ENCODE peak calls at places on chromosomes 11 and 22, in ten cellular contexts. U, J, D, L, M, B, P, F, H and O are unnamed samples.

GRCh38 chr11:111019931-111020381 is 225.6 kb upstream of the POU2AF2 start:
- DNase-seq in M (no peak), H (no peak), F (peak), B (no peak), J (no peak), P (peak), U (no peak), L (no peak), D (no peak), O (no peak)

GRCh38 chr11:77501748-77502147 is 27.9 kb upstream of the PAK1 start:
- DNase-seq in F (no peak), H (no peak), J (no peak), D (no peak), M (no peak), L (no peak), P (no peak), U (no peak), B (no peak), O (no peak)

GRCh38 chr11:70783356-70783755 is 385.0 kb downstream of the CTTN start:
- DNase-seq in J (no peak), U (no peak), H (no peak), P (no peak), D (no peak), B (no peak), L (no peak), M (no peak), F (no peak), O (no peak)

GRCh38 chr11:78037056-78037455 is 14.0 kb upstream of the KCTD14 start:
- DNase-seq in M (no peak), J (no peak), P (peak), H (no peak), L (no peak), F (peak), B (peak), U (no peak), D (no peak), O (no peak)

GRCh38 chr22:35743466-35743865 is 25.8 kb downstream of the APOL5 start:
- DNase-seq in H (no peak), M (no peak), F (no peak), B (no peak), L (no peak), J (no peak), D (no peak), U (no peak), P (no peak), O (no peak)

GRCh38 chr22:24289138-24289537 is 18.5 kb downstream of the SPECC1L start:
- DNase-seq in H (no peak), M (no peak), F (no peak), L (no peak), B (no peak), U (no peak), D (no peak), J (no peak), P (peak), O (no peak)

GRCh38 chr11:19276859-19277808 is 36.4 kb upstream of the E2F8 start:
- DNase-seq in M (no peak), U (no peak), J (no peak), H (no peak), P (peak), D (no peak), B (peak), L (no peak), F (peak), O (no peak)

GRCh38 chr22:47933891-47934290 is 1171.4 kb downstream of the TBC1D22A start:
- DNase-seq in J (no peak), H (no peak), D (no peak), B (no peak), M (no peak), U (no peak), L (no peak), F (no peak), P (no peak), O (no peak)

GRCh38 chr11:68122936-68123539 is 1.9 kb upstream of the CHKA start:
- DNase-seq in D (no peak), J (no peak), B (peak), L (peak), M (no peak), U (no peak), F (peak), H (no peak), P (peak), O (no peak)

GRCh38 chr22:29815580-29815979 is 22.5 kb downstream of the ASCC2 start:
- DNase-seq in F (no peak), B (no peak), U (no peak), D (no peak), P (no peak), M (no peak), J (no peak), L (no peak), H (no peak), O (no peak)

GRCh38 chr22:17284917-17285316 is 65.7 kb upstream of the ADA2 start:
- DNase-seq in B (no peak), L (no peak), D (no peak), F (peak), P (no peak), M (no peak), U (no peak), H (no peak), J (no peak), O (no peak)

GRCh38 chr11:63920126-63920869 is 3.3 kb upstream of the RCOR2 start:
- DNase-seq in P (peak), L (peak), J (no peak), U (no peak), F (no peak), B (no peak), M (no peak), D (no peak), H (peak), O (peak)

GRCh38 chr11:45166604-45166897 is 20.1 kb downstream of the PRDM11 start:
- DNase-seq in M (no peak), D (no peak), P (no peak), F (no peak), B (no peak), U (no peak), H (no peak), J (no peak), L (no peak), O (no peak)

GRCh38 chr11:84817998-84818397 is 809.1 kb downstream of the DLG2 start:
- DNase-seq in H (no peak), J (no peak), M (no peak), D (no peak), B (no peak), F (no peak), L (no peak), U (no peak), P (peak), O (no peak)

GRCh38 chr11:67029146-67029545 is 6.2 kb downstream of the SYT12 start:
- DNase-seq in U (no peak), P (peak), F (no peak), H (no peak), L (no peak), J (no peak), D (no peak), M (no peak), B (no peak), O (no peak)

GRCh38 chr11:34600339-34601084 is 20.4 kb upstream of the EHF start:
- DNase-seq in L (no peak), U (no peak), J (no peak), F (peak), H (no peak), P (peak), M (no peak), D (no peak), B (peak), O (no peak)

GRCh38 chr22:40951795-40952602 is 821 bp downstream of the RBX1 start:
- DNase-seq in M (no peak), U (no peak), L (no peak), F (no peak), J (no peak), B (no peak), P (peak), D (no peak), H (no peak), O (no peak)

GRCh38 chr11:117097567-117098268 is 510 bp downstream of the SIK3 start:
- DNase-seq in F (peak), D (no peak), P (peak), L (peak), H (peak), M (peak), U (no peak), J (peak), B (no peak), O (peak)

GRCh38 chr11:2096919-2097301 is 42.3 kb downstream of the IGF2 start:
- DNase-seq in H (no peak), J (no peak), U (no peak), D (no peak), L (no peak), P (no peak), B (no peak), F (no peak), M (no peak), O (no peak)

GRCh38 chr22:46364341-46365165 is 29.0 kb downstream of the TRMU start:
- DNase-seq in J (no peak), F (no peak), P (no peak), U (no peak), M (no peak), H (no peak), B (no peak), L (no peak), D (no peak), O (no peak)

GRCh38 chr11:69686856-69687255 is 11.7 kb upstream of the LTO1 start:
- DNase-seq in P (no peak), M (no peak), F (no peak), B (no peak), D (no peak), H (no peak), U (no peak), L (no peak), J (no peak), O (no peak)

GRCh38 chr11:3840289-3840869 is 380 bp downstream of the RHOG start:
- DNase-seq in B (no peak), L (no peak), H (no peak), J (peak), D (no peak), P (no peak), M (no peak), F (peak), U (no peak), O (no peak)

GRCh38 chr11:42249956-42250355 is 790.5 kb upstream of the LRRC4C start:
- DNase-seq in L (no peak), F (no peak), U (no peak), P (no peak), H (no peak), B (no peak), D (no peak), J (no peak), M (no peak), O (no peak)

GRCh38 chr11:41498726-41499125 is 39.3 kb upstream of the LRRC4C start:
- DNase-seq in P (no peak), D (no peak), J (no peak), M (no peak), U (no peak), L (no peak), B (no peak), H (no peak), F (no peak), O (no peak)

GRCh38 chr11:35619754-35620640 is 1.7 kb downstream of the FJX1 start:
- DNase-seq in U (no peak), J (no peak), M (peak), P (peak), F (no peak), L (no peak), H (peak), D (peak), B (no peak), O (no peak)

GRCh38 chr11:38282718-38283117 is 1684.7 kb upstream of the RAG2 start:
- DNase-seq in U (no peak), L (no peak), H (no peak), B (no peak), F (no peak), M (no peak), J (no peak), D (no peak), P (no peak), O (no peak)

GRCh38 chr11:6152126-6152525 is 18.0 kb downstream of the OR52B2 start:
- DNase-seq in D (no peak), M (no peak), P (no peak), U (no peak), J (no peak), B (no peak), F (no peak), L (no peak), H (no peak), O (no peak)